ENCODE peak calls at places on chromosomes 5 and 9, in four cellular contexts. Y is heart left ventricle, X is astrocyte of the hippocampus, A is cerebellar cortex. U is an unnamed sample.

GRCh38 chr9:98821831-98822230 is 14.4 kb downstream of the GALNT12 start:
- DNase-seq in A (peak), Y (no peak), X (no peak), U (no peak)

GRCh38 chr9:33415152-33416038 is 13.0 kb upstream of the AQP7 start:
- DNase-seq in Y (peak), A (peak), X (peak), U (peak)

GRCh38 chr9:89363921-89364663 is 45.8 kb downstream of the SECISBP2 start:
- DNase-seq in X (no peak), A (no peak), Y (no peak), U (no peak)

GRCh38 chr5:3325206-3325605 is 270.4 kb upstream of the IRX1 start:
- DNase-seq in X (peak), A (no peak), Y (no peak), U (peak)

GRCh38 chr9:21958833-21959232 is 35.4 kb downstream of the CDKN2A start:
- DNase-seq in Y (no peak), A (no peak), X (no peak), U (no peak)

GRCh38 chr5:5126444-5126843 is 13.7 kb upstream of the ADAMTS16 start:
- DNase-seq in A (no peak), X (peak), Y (no peak), U (no peak)

GRCh38 chr9:71879644-71880174 is 31.3 kb downstream of the ABHD17B start:
- DNase-seq in Y (no peak), X (no peak), A (no peak), U (no peak)

GRCh38 chr9:130027533-130028370 is 15.2 kb downstream of the FNBP1 start:
- DNase-seq in A (no peak), X (no peak), Y (no peak), U (no peak)

GRCh38 chr9:134656334-134657034 is 14.9 kb downstream of the COL5A1 start:
- DNase-seq in A (peak), X (no peak), Y (peak), U (no peak)

GRCh38 chr9:5608298-5609254 is 20.3 kb upstream of the RIC1 start:
- DNase-seq in Y (no peak), A (peak), X (no peak), U (peak)

GRCh38 chr9:115891929-115892328 is 261.7 kb upstream of the PAPPA start:
- DNase-seq in X (peak), Y (no peak), A (no peak), U (no peak)

GRCh38 chr5:145908206-145908945 is 28.0 kb upstream of the SH3RF2 start:
- DNase-seq in X (no peak), Y (no peak), A (no peak), U (no peak)

GRCh38 chr5:170426786-170427185 is 37.6 kb upstream of the KCNMB1 start:
- DNase-seq in X (no peak), Y (no peak), A (no peak), U (no peak)

GRCh38 chr9:18743976-18744375 is 270.0 kb downstream of the ADAMTSL1 start:
- DNase-seq in X (peak), Y (no peak), A (no peak), U (no peak)

GRCh38 chr5:79111387-79111959 is at the start of gene BHMT:
- DNase-seq in A (no peak), X (no peak), Y (no peak), U (no peak)

GRCh38 chr5:152349683-152350526 is 55.2 kb downstream of the NMUR2 start:
- DNase-seq in A (peak), Y (no peak), X (peak), U (peak)

GRCh38 chr9:85741112-85741874 is 461 bp downstream of the AGTPBP1 start:
- DNase-seq in X (no peak), Y (no peak), A (peak), U (no peak)

GRCh38 chr5:58354827-58355226 is 105.1 kb downstream of the PLK2 start:
- DNase-seq in Y (no peak), A (no peak), X (no peak), U (peak)

GRCh38 chr5:14595189-14595588 is 13.6 kb downstream of the OTULINL start:
- DNase-seq in A (no peak), X (no peak), Y (no peak), U (no peak)

GRCh38 chr9:98851730-98852462 is 44.4 kb downstream of the GALNT12 start:
- DNase-seq in A (no peak), Y (no peak), X (no peak), U (no peak)

GRCh38 chr9:69599232-69599971 is 72.8 kb downstream of the APBA1 start:
- DNase-seq in X (peak), A (no peak), Y (no peak), U (no peak)

GRCh38 chr9:95757026-95757425 is 118.5 kb upstream of the ERCC6L2 start:
- DNase-seq in X (peak), A (peak), Y (no peak), U (peak)

GRCh38 chr5:134084570-134084969 is 29.9 kb upstream of the TCF7 start:
- DNase-seq in Y (no peak), A (no peak), X (no peak), U (no peak)

GRCh38 chr5:142411656-142412425 is 87.0 kb upstream of the SPRY4 start:
- DNase-seq in Y (no peak), X (no peak), A (no peak), U (no peak)

GRCh38 chr9:83281306-83282255 is 218.6 kb upstream of the RASEF start:
- DNase-seq in Y (no peak), X (peak), A (peak), U (peak)

GRCh38 chr5:30390095-30390494 is 803.4 kb upstream of the CDH6 start:
- DNase-seq in Y (no peak), A (no peak), X (no peak), U (peak)

GRCh38 chr9:133476531-133476930 is 2.4 kb downstream of the SLC2A6 start:
- DNase-seq in X (no peak), A (no peak), Y (no peak), U (no peak)

GRCh38 chr5:68821056-68821455 is 272.8 kb upstream of the SLC30A5 start:
- DNase-seq in X (no peak), A (no peak), Y (no peak), U (no peak)

GRCh38 chr5:93477791-93478190 is 103.2 kb downstream of the NR2F1-AS1 start:
- DNase-seq in A (no peak), X (no peak), Y (no peak), U (no peak)

GRCh38 chr5:71891856-71892255 is 172.8 kb downstream of the CARTPT start:
- DNase-seq in A (no peak), X (peak), Y (no peak), U (peak)

GRCh38 chr5:137073192-137073591 is 425.9 kb downstream of the SPOCK1 start:
- DNase-seq in A (no peak), Y (no peak), X (no peak), U (no peak)

GRCh38 chr5:132228241-132229035 is 785 bp upstream of the P4HA2 start:
- DNase-seq in X (no peak), Y (no peak), A (no peak), U (no peak)

GRCh38 chr9:34084562-34084961 is 35.9 kb upstream of the UBAP2 start:
- DNase-seq in Y (no peak), X (peak), A (peak), U (no peak)

GRCh38 chr9:116271991-116272390 is 118.4 kb downstream of the PAPPA start:
- DNase-seq in A (no peak), X (peak), Y (no peak), U (no peak)

GRCh38 chr9:127893392-127893791 is 6.0 kb downstream of the ST6GALNAC6 start:
- DNase-seq in X (no peak), A (no peak), Y (no peak), U (no peak)

GRCh38 chr5:146521403-146522106 is 5.6 kb upstream of the GPR151 start:
- DNase-seq in X (no peak), Y (no peak), A (no peak), U (no peak)

U was measured in T47D.